ENCODE peak calls at places on chromosome 5, in five cellular contexts. M, L, I, F and E are unnamed samples.

GRCh38 chr5:144951001-144951400 is 780.3 kb downstream of the KCTD16 start:
- DNase-seq in M (no peak), L (no peak), I (no peak), F (no peak), E (no peak)

GRCh38 chr5:172350212-172351181 is 66.9 kb upstream of the UBTD2 start:
- DNase-seq in M (no peak), L (no peak), I (no peak), F (no peak), E (no peak)

GRCh38 chr5:143101134-143101533 is 302.4 kb downstream of the NR3C1 start:
- DNase-seq in M (no peak), L (no peak), I (no peak), F (no peak), E (no peak)

GRCh38 chr5:179908528-179908927 is 831 bp upstream of the TBC1D9B start:
- DNase-seq in M (no peak), L (no peak), I (peak; percentile 58), F (peak; percentile 90), E (peak; percentile 23)

GRCh38 chr5:95417971-95418370 is 26.8 kb downstream of the FAM81B start:
- DNase-seq in M (no peak), L (no peak), I (no peak), F (no peak), E (no peak)

GRCh38 chr5:105696440-105696839 is 1974.3 kb downstream of the EFNA5 start:
- DNase-seq in M (no peak), L (no peak), I (no peak), F (no peak), E (no peak)

GRCh38 chr5:35857606-35858205 is 1.0 kb downstream of the IL7R start:
- DNase-seq in M (no peak), L (peak; percentile 87), I (no peak), F (no peak), E (peak; percentile 66)

GRCh38 chr5:173069661-173070060 is 13.5 kb downstream of the CREBRF start:
- DNase-seq in M (no peak), L (no peak), I (no peak), F (no peak), E (no peak)

GRCh38 chr5:140219068-140219971 is 44.3 kb downstream of the CYSTM1 start:
- DNase-seq in M (no peak), L (peak; percentile 37), I (no peak), F (no peak), E (no peak)

GRCh38 chr5:142689081-142689480 is 3.2 kb upstream of the FGF1 start:
- DNase-seq in M (no peak), L (no peak), I (no peak), F (no peak), E (no peak)

GRCh38 chr5:139439013-139439903 is at the start of gene DNAJC18:
- DNase-seq in M (peak; percentile 96), L (peak; percentile 89), I (peak; percentile 97), F (peak; percentile 97), E (peak; percentile 97)

GRCh38 chr5:109450129-109450877 is 40.5 kb upstream of the PJA2 start:
- DNase-seq in M (no peak), L (no peak), I (no peak), F (peak; percentile 42), E (no peak)

GRCh38 chr5:98651715-98652114 is 121.7 kb upstream of the RGMB start:
- DNase-seq in M (no peak), L (no peak), I (no peak), F (no peak), E (no peak)

GRCh38 chr5:105877592-105877991 is 1793.1 kb downstream of the EFNA5 start:
- DNase-seq in M (no peak), L (no peak), I (no peak), F (no peak), E (no peak)

GRCh38 chr5:158942217-158942616 is 157.5 kb downstream of the EBF1 start:
- DNase-seq in M (no peak), L (no peak), I (no peak), F (no peak), E (no peak)

GRCh38 chr5:157345485-157345884 is 79.6 kb downstream of the CYFIP2 start:
- DNase-seq in M (no peak), L (no peak), I (no peak), F (no peak), E (no peak)

GRCh38 chr5:168681556-168682183 is 102.5 kb upstream of the PANK3 start:
- DNase-seq in M (peak; percentile 31), L (peak; percentile 72), I (no peak), F (peak; percentile 36), E (peak; percentile 94)

GRCh38 chr5:41250351-41250987 is 37.1 kb upstream of the C6 start:
- DNase-seq in M (no peak), L (no peak), I (no peak), F (no peak), E (no peak)

GRCh38 chr5:16489322-16489791 is 23.8 kb upstream of the ZNF622 start:
- DNase-seq in M (no peak), L (peak; percentile 67), I (no peak), F (no peak), E (peak; percentile 41)

GRCh38 chr5:55062039-55062779 is 38.2 kb downstream of the GZMK start:
- DNase-seq in M (no peak), L (no peak), I (no peak), F (no peak), E (no peak)

GRCh38 chr5:150488519-150489357 is 19.2 kb upstream of the NDST1 start:
- DNase-seq in M (peak; percentile 80), L (peak; percentile 94), I (peak; percentile 85), F (no peak), E (peak; percentile 95)

GRCh38 chr5:150486402-150487198 is 21.3 kb upstream of the NDST1 start:
- DNase-seq in M (peak; percentile 53), L (peak; percentile 63), I (peak; percentile 67), F (peak; percentile 89), E (peak; percentile 90)

GRCh38 chr5:150485770-150486401 is 22.0 kb upstream of the NDST1 start:
- DNase-seq in M (peak; percentile 72), L (peak; percentile 62), I (peak; percentile 86), F (peak; percentile 46), E (peak; percentile 96)

GRCh38 chr5:150489358-150490295 is 18.3 kb upstream of the NDST1 start:
- DNase-seq in M (no peak), L (peak; percentile 36), I (no peak), F (peak; percentile 58), E (peak; percentile 90)

DNA sequence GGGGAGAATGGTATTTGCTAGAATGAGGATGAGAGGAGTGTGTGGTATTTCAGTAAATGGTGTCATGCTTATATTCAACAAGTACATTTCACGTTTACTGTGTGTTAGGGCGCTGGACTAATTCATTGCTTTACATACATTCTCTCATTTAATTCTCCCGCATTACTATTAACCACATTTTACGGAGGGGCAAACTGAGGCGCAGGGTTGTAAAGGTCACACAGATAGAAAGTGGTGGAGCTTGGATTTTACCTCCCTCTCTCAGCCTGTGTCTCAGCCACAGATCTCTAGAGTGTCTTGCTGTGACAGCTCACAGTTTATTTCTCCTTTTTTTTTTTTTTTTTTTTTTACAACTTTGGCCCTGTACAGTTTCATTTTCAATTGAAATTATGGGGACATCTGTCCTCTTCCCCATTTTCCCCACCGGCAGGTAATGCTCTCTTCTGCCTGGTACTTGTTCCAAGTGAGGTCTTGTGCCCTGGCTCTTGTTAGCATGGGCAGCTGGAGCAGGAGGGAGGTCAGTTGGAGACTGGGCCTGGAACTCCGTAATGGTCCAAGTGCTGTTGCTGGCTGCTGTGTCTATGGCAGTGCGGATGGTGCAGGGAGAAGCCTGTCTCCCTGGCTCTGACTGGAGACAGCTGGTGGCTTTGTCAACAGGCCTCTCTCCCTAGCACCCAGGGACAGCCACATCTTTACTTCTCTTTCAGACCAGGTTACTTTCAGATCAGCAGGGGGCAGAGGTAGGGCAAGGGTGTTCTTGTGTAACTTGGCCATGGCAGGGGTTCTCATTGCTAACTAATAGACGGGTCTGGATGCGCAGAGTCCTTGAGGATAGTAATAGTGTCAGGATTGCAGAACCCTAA is 20.5 kb upstream of the NDST1 start:
- DNase-seq in M (peak; percentile 45), L (peak; percentile 69), I (peak; percentile 66), F (no peak), E (peak; percentile 86)
- TF ChIP-seq CTCF in M (peak; percentile 30), L (peak; percentile 53), I (peak; percentile 13), F (no peak), E (peak; percentile 31)

DNA sequence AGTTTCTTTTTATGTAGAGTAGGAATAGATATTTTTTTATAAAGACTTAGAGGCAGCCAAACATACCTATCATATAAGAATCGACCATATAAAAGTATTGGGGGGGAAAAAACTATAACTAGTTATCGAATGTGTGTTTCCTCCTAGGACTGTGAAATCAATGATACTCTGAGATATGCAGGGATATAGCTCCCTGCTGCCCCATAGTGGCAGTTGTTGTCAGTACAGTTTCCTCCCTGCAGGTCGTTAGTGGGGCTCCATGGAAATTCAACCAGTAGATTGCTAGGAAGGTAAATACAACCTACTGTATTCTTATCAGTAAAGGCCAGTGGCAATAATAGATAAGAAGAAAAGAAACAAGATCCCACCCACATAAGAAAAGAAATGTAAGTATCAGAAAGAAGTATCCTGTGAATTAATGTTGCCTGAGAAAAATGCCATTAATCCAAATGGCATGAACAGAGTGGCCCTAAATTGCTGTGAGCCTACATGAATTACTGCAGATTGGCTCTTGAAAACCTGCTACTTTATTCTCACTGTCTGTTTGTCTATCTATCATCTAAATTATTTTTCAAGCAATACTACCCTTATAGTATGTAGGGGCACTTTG is 136.9 kb upstream of the FBN2 start:
- DNase-seq in M (no peak), L (peak; percentile 5), I (no peak), F (peak; percentile 62), E (peak; percentile 50)
- TF ChIP-seq CTCF in M (peak; percentile 65), L (peak; percentile 57), I (peak; percentile 26), F (peak; percentile 77), E (peak; percentile 83)

DNA sequence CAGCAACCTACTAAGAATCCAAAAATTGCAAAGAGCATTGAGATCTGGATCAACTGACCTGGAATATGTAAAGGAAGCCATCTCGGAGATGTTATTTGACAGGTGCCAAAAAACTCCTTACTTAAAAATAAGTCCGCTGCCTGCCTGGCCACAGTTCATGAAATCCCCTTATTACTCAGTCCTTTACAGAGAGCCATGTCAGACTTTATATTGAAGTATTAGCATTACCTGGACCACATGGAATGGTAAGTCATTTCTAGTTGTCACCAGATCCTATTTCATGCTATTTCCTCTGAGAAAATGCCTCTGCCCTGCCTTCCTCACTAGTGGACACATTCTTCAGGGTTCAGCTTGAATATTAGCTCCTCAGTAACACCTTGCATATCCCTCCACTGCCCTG is 115.7 kb downstream of the DEPDC1B start:
- DNase-seq in M (no peak), L (no peak), I (no peak), F (no peak), E (no peak)
- TF ChIP-seq CTCF in M (no peak), L (no peak), I (no peak), F (no peak), E (no peak)

GRCh38 chr5:7850241-7850532 is 746 bp downstream of the CFAP90 start:
- DNase-seq in M (no peak), L (no peak), I (no peak), F (peak; percentile 94), E (peak; percentile 53)

GRCh38 chr5:7851617-7852289 is 820 bp upstream of the CFAP90 start:
- DNase-seq in M (no peak), L (no peak), I (no peak), F (no peak), E (peak; percentile 55)

GRCh38 chr5:7852542-7852941 is 1.6 kb upstream of the CFAP90 start:
- DNase-seq in M (no peak), L (no peak), I (no peak), F (no peak), E (peak; percentile 81)

GRCh38 chr5:7850533-7851239 is at the start of gene CFAP90:
- DNase-seq in M (peak; percentile 33), L (peak; percentile 20), I (peak; percentile 59), F (peak; percentile 93), E (peak; percentile 90)

DNA sequence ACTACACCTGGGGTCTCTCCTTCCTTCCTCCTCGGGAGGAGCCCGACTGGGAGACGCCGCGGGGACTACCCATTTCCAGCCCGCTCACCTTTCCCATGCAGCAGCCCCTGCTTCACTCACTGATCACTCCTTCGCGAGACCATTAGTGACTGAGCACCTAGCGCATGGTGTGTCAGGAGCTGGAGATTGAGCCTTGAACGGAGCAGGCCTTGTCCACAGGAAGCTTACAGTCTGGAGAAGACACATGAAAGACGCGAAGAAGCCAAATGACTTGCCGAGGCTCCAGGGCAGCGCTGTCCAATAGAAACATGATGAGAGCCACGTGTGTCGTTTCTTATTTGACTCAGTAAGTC is 283 bp upstream of the CFAP90 start:
- DNase-seq in M (no peak), L (no peak), I (no peak), F (no peak), E (no peak)
- TF ChIP-seq CTCF in M (no peak), L (no peak), I (no peak), F (no peak), E (no peak)